ENCODE peak calls at places on chromosomes 13 and 19, in five cellular contexts. One of them, this sample, is unnamed. For H3K4me1, the result is how much of the 10 kb centered on the place peaks cover.

GRCh38 chr19:50248413-50248812 is 45.0 kb downstream of the MYH14 start:
- DNase-seq in HepG2: no peak
- DNase-seq in neuronal stem cell: no peak
- DNase-seq in lung: no peak
- DNase-seq in CD4-positive, CD25-positive, alpha-beta regulatory T cell: no peak
- DNase-seq in this sample: no peak

GRCh38 chr19:36152061-36152885 is at the start of gene COX7A1:
- DNase-seq in HepG2: no peak
- DNase-seq in neuronal stem cell: no peak
- DNase-seq in lung: no peak
- DNase-seq in CD4-positive, CD25-positive, alpha-beta regulatory T cell: no peak
- DNase-seq in this sample: no peak

GRCh38 chr13:109764474-109765292 is 21.7 kb downstream of the IRS2 start:
- DNase-seq in HepG2: no peak
- DNase-seq in neuronal stem cell: no peak
- DNase-seq in lung: no peak
- DNase-seq in CD4-positive, CD25-positive, alpha-beta regulatory T cell: peak
- DNase-seq in this sample: no peak

GRCh38 chr19:6788896-6789295 is 16.4 kb downstream of the VAV1 start:
- DNase-seq in HepG2: no peak
- DNase-seq in neuronal stem cell: no peak
- DNase-seq in lung: no peak
- DNase-seq in CD4-positive, CD25-positive, alpha-beta regulatory T cell: no peak
- DNase-seq in this sample: no peak

GRCh38 chr13:39451860-39452301 is 151.1 kb downstream of the LHFPL6 start:
- DNase-seq in HepG2: no peak
- DNase-seq in neuronal stem cell: no peak
- DNase-seq in lung: no peak
- DNase-seq in CD4-positive, CD25-positive, alpha-beta regulatory T cell: no peak
- DNase-seq in this sample: peak

GRCh38 chr13:101053289-101053688 is 363.0 kb downstream of the NALCN start:
- DNase-seq in HepG2: no peak
- DNase-seq in neuronal stem cell: no peak
- DNase-seq in lung: no peak
- DNase-seq in CD4-positive, CD25-positive, alpha-beta regulatory T cell: no peak
- DNase-seq in this sample: no peak

GRCh38 chr13:91406619-91407018 is 8.2 kb downstream of the GPC5 start:
- DNase-seq in HepG2: peak
- DNase-seq in neuronal stem cell: peak
- DNase-seq in lung: no peak
- DNase-seq in CD4-positive, CD25-positive, alpha-beta regulatory T cell: peak
- DNase-seq in this sample: peak

GRCh38 chr19:41426952-41427646 is at the start of gene B3GNT8:
- DNase-seq in HepG2: peak
- DNase-seq in neuronal stem cell: peak
- DNase-seq in lung: peak
- DNase-seq in CD4-positive, CD25-positive, alpha-beta regulatory T cell: no peak
- DNase-seq in this sample: peak

GRCh38 chr13:85864963-85865530 is 65.8 kb upstream of the SLITRK6 start:
- DNase-seq in HepG2: peak
- DNase-seq in neuronal stem cell: peak
- DNase-seq in lung: no peak
- DNase-seq in CD4-positive, CD25-positive, alpha-beta regulatory T cell: no peak
- DNase-seq in this sample: peak

GRCh38 chr19:43586346-43586745 is 9.6 kb downstream of the IRGQ start:
- DNase-seq in HepG2: no peak
- DNase-seq in neuronal stem cell: no peak
- DNase-seq in lung: no peak
- DNase-seq in CD4-positive, CD25-positive, alpha-beta regulatory T cell: no peak
- DNase-seq in this sample: no peak

GRCh38 chr19:47603706-47604310 is 5.1 kb upstream of the BICRA start:
- DNase-seq in HepG2: no peak
- DNase-seq in neuronal stem cell: no peak
- DNase-seq in lung: no peak
- DNase-seq in CD4-positive, CD25-positive, alpha-beta regulatory T cell: no peak
- DNase-seq in this sample: no peak

GRCh38 chr13:73338389-73338788 is 279.6 kb downstream of the KLF5 start:
- DNase-seq in HepG2: no peak
- DNase-seq in neuronal stem cell: no peak
- DNase-seq in lung: no peak
- DNase-seq in CD4-positive, CD25-positive, alpha-beta regulatory T cell: no peak
- DNase-seq in this sample: no peak

GRCh38 chr13:110874508-110874960 is 40.3 kb downstream of the ANKRD10 start:
- DNase-seq in HepG2: peak
- DNase-seq in neuronal stem cell: peak
- DNase-seq in lung: peak
- DNase-seq in CD4-positive, CD25-positive, alpha-beta regulatory T cell: no peak
- DNase-seq in this sample: peak

GRCh38 chr13:87982436-87982835 is 311.3 kb downstream of the SLITRK5 start:
- DNase-seq in HepG2: no peak
- DNase-seq in neuronal stem cell: no peak
- DNase-seq in lung: no peak
- DNase-seq in CD4-positive, CD25-positive, alpha-beta regulatory T cell: no peak
- DNase-seq in this sample: no peak

GRCh38 chr19:35140898-35141626 is 2.0 kb upstream of the FXYD7 start:
- DNase-seq in HepG2: peak
- DNase-seq in neuronal stem cell: peak
- DNase-seq in lung: peak
- DNase-seq in CD4-positive, CD25-positive, alpha-beta regulatory T cell: peak
- DNase-seq in this sample: peak

GRCh38 chr13:112146073-112146360 is 79.1 kb downstream of the SOX1 start:
- DNase-seq in HepG2: no peak
- DNase-seq in neuronal stem cell: no peak
- DNase-seq in lung: no peak
- DNase-seq in CD4-positive, CD25-positive, alpha-beta regulatory T cell: no peak
- DNase-seq in this sample: no peak

GRCh38 chr13:34276764-34277163 is 458.8 kb downstream of the RFC3 start:
- DNase-seq in HepG2: peak
- DNase-seq in neuronal stem cell: no peak
- DNase-seq in lung: no peak
- DNase-seq in CD4-positive, CD25-positive, alpha-beta regulatory T cell: no peak
- DNase-seq in this sample: no peak

GRCh38 chr19:55554749-55555152 is 9.4 kb upstream of the SBK3 start:
- DNase-seq in HepG2: peak
- DNase-seq in neuronal stem cell: no peak
- DNase-seq in lung: no peak
- DNase-seq in CD4-positive, CD25-positive, alpha-beta regulatory T cell: no peak
- DNase-seq in this sample: no peak

GRCh38 chr13:46310066-46310465 is 77.0 kb downstream of the RUBCNL start:
- DNase-seq in HepG2: no peak
- DNase-seq in neuronal stem cell: no peak
- DNase-seq in lung: no peak
- DNase-seq in CD4-positive, CD25-positive, alpha-beta regulatory T cell: no peak
- DNase-seq in this sample: no peak
- H3K4me3 ChIP-seq in HepG2: no peak
- H3K4me3 ChIP-seq in neuronal stem cell: no peak
- H3K4me3 ChIP-seq in lung: no peak
- H3K4me3 ChIP-seq in CD4-positive, CD25-positive, alpha-beta regulatory T cell: no peak
- H3K4me3 ChIP-seq in this sample: no peak

DNA sequence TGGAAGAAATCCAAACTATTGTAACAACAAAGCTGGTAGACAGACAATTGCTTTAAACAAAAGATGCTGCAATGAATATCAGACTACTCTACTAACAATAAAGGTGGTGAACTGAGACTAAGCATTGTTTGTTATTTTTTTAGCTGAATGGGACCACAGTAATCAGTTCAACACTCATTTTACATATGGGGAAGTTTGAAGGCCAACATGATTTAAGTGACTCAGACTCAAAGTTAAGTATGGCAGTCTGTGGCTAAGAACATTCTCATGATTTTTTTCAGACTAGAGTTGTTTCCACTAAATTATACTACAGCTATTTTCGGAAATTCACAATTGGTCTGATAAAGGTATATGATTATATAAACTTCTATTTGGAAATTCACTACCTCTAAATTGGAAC is 10.4 kb downstream of the EXOSC8 start:
- DNase-seq in HepG2: no peak
- DNase-seq in neuronal stem cell: no peak
- DNase-seq in lung: no peak
- DNase-seq in CD4-positive, CD25-positive, alpha-beta regulatory T cell: no peak
- DNase-seq in this sample: no peak
- H3K27ac ChIP-seq in HepG2: no peak
- H3K27ac ChIP-seq in neuronal stem cell: no peak
- H3K27ac ChIP-seq in lung: no peak
- H3K27ac ChIP-seq in CD4-positive, CD25-positive, alpha-beta regulatory T cell: no peak
- H3K27ac ChIP-seq in this sample: no peak

GRCh38 chr13:46168818-46169217 is 13.2 kb downstream of the LCP1 start:
- DNase-seq in HepG2: no peak
- DNase-seq in neuronal stem cell: no peak
- DNase-seq in lung: no peak
- DNase-seq in CD4-positive, CD25-positive, alpha-beta regulatory T cell: no peak
- DNase-seq in this sample: no peak
- H3K4me1 ChIP-seq in HepG2: under half
- H3K4me1 ChIP-seq in neuronal stem cell: under half
- H3K4me1 ChIP-seq in lung: under half
- H3K4me1 ChIP-seq in CD4-positive, CD25-positive, alpha-beta regulatory T cell: half or more
- H3K4me1 ChIP-seq in this sample: under half

GRCh38 chr19:18205180-18205915 is 1.5 kb upstream of the RAB3A start:
- DNase-seq in HepG2: no peak
- DNase-seq in neuronal stem cell: no peak
- DNase-seq in lung: peak
- DNase-seq in CD4-positive, CD25-positive, alpha-beta regulatory T cell: peak
- DNase-seq in this sample: peak

GRCh38 chr19:18203863-18204393 is at the start of gene RAB3A:
- DNase-seq in HepG2: peak
- DNase-seq in neuronal stem cell: peak
- DNase-seq in lung: peak
- DNase-seq in CD4-positive, CD25-positive, alpha-beta regulatory T cell: peak
- DNase-seq in this sample: peak

GRCh38 chr19:18204394-18205179 is 745 bp upstream of the RAB3A start:
- DNase-seq in HepG2: no peak
- DNase-seq in neuronal stem cell: peak
- DNase-seq in lung: peak
- DNase-seq in CD4-positive, CD25-positive, alpha-beta regulatory T cell: no peak
- DNase-seq in this sample: peak

GRCh38 chr19:18208098-18208951 is 4.5 kb upstream of the RAB3A start:
- DNase-seq in HepG2: no peak
- DNase-seq in neuronal stem cell: no peak
- DNase-seq in lung: no peak
- DNase-seq in CD4-positive, CD25-positive, alpha-beta regulatory T cell: peak
- DNase-seq in this sample: no peak

GRCh38 chr19:18206018-18206417 is 2.2 kb upstream of the RAB3A start:
- DNase-seq in HepG2: no peak
- DNase-seq in neuronal stem cell: no peak
- DNase-seq in lung: no peak
- DNase-seq in CD4-positive, CD25-positive, alpha-beta regulatory T cell: no peak
- DNase-seq in this sample: no peak
- H3K4me3 ChIP-seq in HepG2: no peak
- H3K4me3 ChIP-seq in neuronal stem cell: no peak
- H3K4me3 ChIP-seq in lung: no peak
- H3K4me3 ChIP-seq in CD4-positive, CD25-positive, alpha-beta regulatory T cell: no peak
- H3K4me3 ChIP-seq in this sample: peak

DNA sequence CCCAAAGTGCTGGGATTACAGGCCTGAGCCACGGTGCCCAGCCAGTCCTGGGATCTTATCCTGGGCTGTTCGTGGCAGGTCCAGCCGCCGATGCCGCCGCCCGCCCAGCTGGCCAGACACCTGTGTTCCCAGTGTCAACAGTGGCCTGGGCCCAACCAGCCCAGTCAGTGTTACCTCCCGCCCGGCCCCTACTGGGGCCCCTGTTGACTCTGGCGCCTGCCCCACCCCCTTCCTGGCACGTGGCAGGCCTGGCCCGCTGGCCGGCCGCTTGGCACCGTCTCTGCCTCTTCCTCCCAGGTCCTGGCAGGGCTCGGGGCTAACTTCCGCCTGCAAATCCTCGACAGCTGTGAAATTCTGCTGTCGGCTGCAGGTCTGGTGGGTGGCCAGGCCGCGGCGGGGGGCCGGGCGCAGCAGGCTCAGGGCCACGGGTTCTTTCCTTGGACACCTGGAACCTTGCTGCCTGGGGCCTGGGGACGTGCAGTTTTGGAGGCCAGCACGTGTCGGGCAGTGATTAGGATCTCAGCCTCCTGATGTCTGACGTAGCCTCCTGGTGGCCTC is 9.1 kb downstream of the ARID3A start:
- DNase-seq in HepG2: peak
- DNase-seq in neuronal stem cell: no peak
- DNase-seq in lung: peak
- DNase-seq in CD4-positive, CD25-positive, alpha-beta regulatory T cell: no peak
- DNase-seq in this sample: peak
- H3K27ac ChIP-seq in HepG2: peak
- H3K27ac ChIP-seq in neuronal stem cell: no peak
- H3K27ac ChIP-seq in lung: peak
- H3K27ac ChIP-seq in CD4-positive, CD25-positive, alpha-beta regulatory T cell: no peak
- H3K27ac ChIP-seq in this sample: peak

GRCh38 chr13:95707035-95707434 is 30.1 kb downstream of the DNAJC3 start:
- DNase-seq in HepG2: no peak
- DNase-seq in neuronal stem cell: no peak
- DNase-seq in lung: no peak
- DNase-seq in CD4-positive, CD25-positive, alpha-beta regulatory T cell: no peak
- DNase-seq in this sample: no peak
- H3K4me1 ChIP-seq in HepG2: under half
- H3K4me1 ChIP-seq in neuronal stem cell: under half
- H3K4me1 ChIP-seq in lung: under half
- H3K4me1 ChIP-seq in CD4-positive, CD25-positive, alpha-beta regulatory T cell: under half
- H3K4me1 ChIP-seq in this sample: under half

DNA sequence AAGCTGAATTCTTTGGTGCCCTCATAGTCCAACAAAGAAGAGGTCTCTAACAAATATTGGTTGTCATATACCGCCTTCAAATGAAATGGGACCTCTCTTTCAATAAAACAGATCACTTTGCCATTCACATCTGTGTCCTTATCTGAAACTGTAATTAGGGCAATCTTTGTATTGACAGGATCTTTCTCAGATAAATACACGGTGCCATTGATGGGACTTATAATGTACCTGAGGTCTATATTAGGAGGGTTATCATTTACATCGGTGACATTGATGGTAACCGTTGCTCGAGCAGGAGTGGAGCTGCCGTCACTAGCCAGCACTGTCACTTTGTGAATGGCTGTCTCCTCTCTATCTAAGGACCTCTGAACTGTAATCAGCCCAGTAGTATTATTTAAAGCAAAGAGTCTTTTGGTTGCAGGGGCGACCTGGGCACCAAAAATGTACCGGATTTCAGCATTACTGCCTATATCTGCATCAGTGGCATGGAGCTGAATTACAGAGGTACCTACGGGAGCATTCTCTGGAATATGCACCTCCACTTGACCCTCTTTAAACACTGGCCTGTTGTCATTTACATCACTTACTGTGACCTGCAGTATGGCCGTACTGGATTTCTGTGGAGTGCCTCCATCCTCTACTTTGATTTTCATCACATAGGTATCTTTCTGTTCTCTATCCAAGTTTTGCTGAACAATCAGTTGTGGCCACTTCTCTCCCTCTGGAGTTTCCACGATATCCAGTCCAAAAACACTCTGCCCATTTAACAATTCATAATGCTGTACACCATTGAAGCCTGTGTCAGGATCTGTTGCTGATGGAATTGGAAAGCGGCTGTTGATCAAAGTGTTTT is 2.8 kb downstream of the PCDH9 start:
- DNase-seq in HepG2: no peak
- DNase-seq in neuronal stem cell: no peak
- DNase-seq in lung: no peak
- DNase-seq in CD4-positive, CD25-positive, alpha-beta regulatory T cell: no peak
- DNase-seq in this sample: no peak
- H3K4me3 ChIP-seq in HepG2: no peak
- H3K4me3 ChIP-seq in neuronal stem cell: no peak
- H3K4me3 ChIP-seq in lung: no peak
- H3K4me3 ChIP-seq in CD4-positive, CD25-positive, alpha-beta regulatory T cell: no peak
- H3K4me3 ChIP-seq in this sample: no peak

GRCh38 chr13:35957996-35958395 is 173.2 kb downstream of the DCLK1 start:
- DNase-seq in HepG2: no peak
- DNase-seq in neuronal stem cell: no peak
- DNase-seq in lung: no peak
- DNase-seq in CD4-positive, CD25-positive, alpha-beta regulatory T cell: no peak
- DNase-seq in this sample: no peak
- H3K27ac ChIP-seq in HepG2: no peak
- H3K27ac ChIP-seq in neuronal stem cell: no peak
- H3K27ac ChIP-seq in lung: no peak
- H3K27ac ChIP-seq in CD4-positive, CD25-positive, alpha-beta regulatory T cell: no peak
- H3K27ac ChIP-seq in this sample: no peak

GRCh38 chr19:18479964-18480723 is 41.7 kb downstream of the ELL start:
- DNase-seq in HepG2: no peak
- DNase-seq in neuronal stem cell: no peak
- DNase-seq in lung: no peak
- DNase-seq in CD4-positive, CD25-positive, alpha-beta regulatory T cell: no peak
- DNase-seq in this sample: no peak
- H3K4me1 ChIP-seq in HepG2: half or more
- H3K4me1 ChIP-seq in neuronal stem cell: under half
- H3K4me1 ChIP-seq in lung: under half
- H3K4me1 ChIP-seq in CD4-positive, CD25-positive, alpha-beta regulatory T cell: under half
- H3K4me1 ChIP-seq in this sample: under half

This sample was measured in cardiac muscle cell.